ENCODE peak calls at places on chromosomes 7 and 10, in seven cellular contexts. K, D, V, U, I, S and E are unnamed samples.

GRCh38 chr7:74078461-74078860 is 5.1 kb upstream of the LIMK1 start:
- DNase-seq in K (no peak), D (no peak), V (no peak), U (no peak), I (no peak), S (no peak), E (no peak)

GRCh38 chr7:49324707-49325106 is 400.4 kb downstream of the CDC14C start:
- DNase-seq in K (no peak), D (no peak), V (no peak), U (peak), I (peak), S (no peak), E (no peak)

GRCh38 chr7:137998250-137998649 is 3.6 kb downstream of the CREB3L2 start:
- DNase-seq in K (no peak), D (no peak), V (no peak), U (no peak), I (no peak), S (no peak), E (no peak)

GRCh38 chr10:74917481-74918077 is 91.2 kb downstream of the KAT6B start:
- DNase-seq in K (no peak), D (no peak), V (no peak), U (no peak), I (peak), S (no peak), E (peak)

GRCh38 chr7:158394936-158395335 is 192.7 kb downstream of the PTPRN2 start:
- DNase-seq in K (no peak), D (peak), V (no peak), U (peak), I (no peak), S (no peak), E (no peak)

GRCh38 chr10:110522365-110522988 is 24.8 kb downstream of the DUSP5 start:
- DNase-seq in K (no peak), D (no peak), V (no peak), U (no peak), I (peak), S (no peak), E (peak)

GRCh38 chr7:134613623-134614347 is 32.9 kb upstream of the BPGM start:
- DNase-seq in K (no peak), D (no peak), V (no peak), U (no peak), I (peak), S (no peak), E (peak)

GRCh38 chr10:71241114-71241898 is 28.9 kb downstream of the UNC5B start:
- DNase-seq in K (no peak), D (no peak), V (no peak), U (no peak), I (peak), S (no peak), E (no peak)

GRCh38 chr10:121148901-121149300 is 297.7 kb downstream of the WDR11 start:
- DNase-seq in K (no peak), D (no peak), V (no peak), U (no peak), I (no peak), S (no peak), E (no peak)

GRCh38 chr7:118918556-118918955 is 694.1 kb downstream of the ANKRD7 start:
- DNase-seq in K (no peak), D (no peak), V (no peak), U (peak), I (peak), S (peak), E (peak)

GRCh38 chr10:15821046-15821683 is 39.1 kb downstream of the MINDY3 start:
- DNase-seq in K (no peak), D (no peak), V (no peak), U (no peak), I (peak), S (no peak), E (no peak)

GRCh38 chr10:8283986-8284385 is 229.5 kb downstream of the GATA3 start:
- DNase-seq in K (no peak), D (no peak), V (no peak), U (no peak), I (peak), S (no peak), E (no peak)

GRCh38 chr10:35025916-35026315 is 64.2 kb downstream of the CUL2 start:
- DNase-seq in K (no peak), D (no peak), V (no peak), U (no peak), I (peak), S (no peak), E (no peak)

GRCh38 chr7:42566981-42567510 is 330.0 kb upstream of the GLI3 start:
- DNase-seq in K (no peak), D (no peak), V (no peak), U (no peak), I (no peak), S (no peak), E (no peak)

GRCh38 chr7:5526190-5527037 is 102.8 kb upstream of the TNRC18 start:
- DNase-seq in K (peak), D (peak), V (no peak), U (no peak), I (no peak), S (no peak), E (no peak)

GRCh38 chr7:70208236-70209063 is 610.2 kb downstream of the AUTS2 start:
- DNase-seq in K (no peak), D (no peak), V (no peak), U (no peak), I (peak), S (no peak), E (peak)

GRCh38 chr10:101221479-101222246 is 7.6 kb downstream of the LBX1 start:
- DNase-seq in K (no peak), D (no peak), V (no peak), U (no peak), I (no peak), S (no peak), E (no peak)

GRCh38 chr10:8499312-8499711 is 444.8 kb downstream of the GATA3 start:
- DNase-seq in K (no peak), D (no peak), V (no peak), U (no peak), I (no peak), S (no peak), E (no peak)

GRCh38 chr7:5443678-5444077 is 20.0 kb upstream of the TNRC18 start:
- DNase-seq in K (no peak), D (no peak), V (no peak), U (no peak), I (no peak), S (no peak), E (no peak)

GRCh38 chr10:25465582-25466372 is 291.0 kb downstream of the GPR158 start:
- DNase-seq in K (no peak), D (no peak), V (no peak), U (peak), I (no peak), S (no peak), E (no peak)

GRCh38 chr7:100132697-100133137 is 6.0 kb downstream of the MBLAC1 start:
- DNase-seq in K (peak), D (peak), V (no peak), U (peak), I (peak), S (peak), E (peak)

GRCh38 chr10:124066744-124067714 is 26.4 kb downstream of the CHST15 start:
- DNase-seq in K (no peak), D (no peak), V (no peak), U (no peak), I (no peak), S (peak), E (no peak)

GRCh38 chr7:71290382-71290781 is 158.4 kb downstream of the GALNT17 start:
- DNase-seq in K (no peak), D (no peak), V (no peak), U (no peak), I (no peak), S (no peak), E (no peak)